ENCODE peak calls at places on chromosome X, in ten cellular contexts. C, N, I, T, B, V, O, W, K and Z are unnamed samples.
A peak's percentile ranks its signal among the peaks of the same experiment; 100 is the strongest.

GRCh38 chrX:107747596-107748161 is 27.9 kb downstream of the TSC22D3 start:
- DNase-seq in N (peak; percentile 10), T (peak; percentile 41), C (no peak), O (no peak), K (peak; percentile 55), W (peak; percentile 16), B (peak; percentile 58), V (peak; percentile 76), I (no peak), Z (no peak)

GRCh38 chrX:133929836-133930464 is 55.4 kb downstream of the GPC3 start:
- DNase-seq in C (no peak), T (no peak), W (no peak), O (no peak), I (no peak), V (no peak), N (no peak), K (no peak), B (no peak), Z (no peak)

GRCh38 chrX:39065051-39065871 is 264.0 kb downstream of the MID1IP1 start:
- DNase-seq in I (no peak), V (peak; percentile 89), O (no peak), T (no peak), K (no peak), C (no peak), W (peak; percentile 49), N (no peak), B (no peak), Z (no peak)

GRCh38 chrX:47595701-47596655 is 13.7 kb downstream of the TIMP1 start:
- DNase-seq in I (no peak), T (no peak), K (peak; percentile 83), V (no peak), N (no peak), W (no peak), B (no peak), O (no peak), C (no peak), Z (no peak)

GRCh38 chrX:82649645-82650044 is 858.4 kb upstream of the POU3F4 start:
- DNase-seq in K (no peak), T (no peak), I (no peak), V (no peak), B (no peak), N (no peak), C (no peak), W (no peak), O (no peak), Z (no peak)

GRCh38 chrX:118221257-118221656 is 104.6 kb upstream of the KLHL13 start:
- DNase-seq in T (no peak), K (no peak), N (no peak), V (peak; percentile 65), O (no peak), I (no peak), C (no peak), W (no peak), B (no peak), Z (no peak)

GRCh38 chrX:72604112-72604511 is 31.5 kb upstream of the HDAC8 start:
- DNase-seq in C (no peak), V (no peak), I (no peak), N (no peak), T (no peak), B (no peak), W (no peak), O (no peak), K (no peak), Z (no peak)

GRCh38 chrX:95058815-95059214 is 1384.8 kb downstream of the FAM133A start:
- DNase-seq in C (no peak), B (no peak), K (peak; percentile 89), I (no peak), V (no peak), O (no peak), T (no peak), W (no peak), N (peak; percentile 29), Z (no peak)

GRCh38 chrX:9940397-9940796 is 26.8 kb upstream of the CLDN34 start:
- DNase-seq in O (no peak), C (no peak), B (no peak), W (no peak), I (no peak), T (peak; percentile 37), V (no peak), K (peak; percentile 94), N (no peak), Z (no peak)

GRCh38 chrX:46180258-46180687 is 364.9 kb downstream of the ZNF674 start:
- DNase-seq in V (no peak), W (no peak), B (no peak), I (no peak), T (no peak), O (no peak), K (peak; percentile 98), C (no peak), N (peak; percentile 32), Z (no peak)

GRCh38 chrX:49003696-49004095 is 1.6 kb upstream of the GRIPAP1 start:
- DNase-seq in O (no peak), V (no peak), K (no peak), C (no peak), T (no peak), W (no peak), N (no peak), I (no peak), B (no peak), Z (no peak)

GRCh38 chrX:32041181-32041580 is 969.3 kb upstream of the FTHL17 start:
- DNase-seq in B (no peak), V (no peak), O (no peak), C (no peak), T (no peak), K (no peak), N (no peak), W (no peak), I (no peak), Z (no peak)